ENCODE peak calls at places on chromosomes 5 and 9, in four cellular contexts. L is GM04504, S is posterior cingulate gyrus, I is dermis microvascular lymphatic vessel endothelial cell. H is an unnamed sample.

GRCh38 chr9:126155756-126156664 is 170.6 kb upstream of the MVB12B start:
- DNase-seq in L (no peak), S (no peak), I (no peak), H (no peak)

GRCh38 chr9:38436708-38437107 is 12.5 kb upstream of the IGFBPL1 start:
- DNase-seq in L (no peak), S (no peak), I (no peak), H (no peak)

GRCh38 chr5:98268162-98268860 is 505.2 kb upstream of the RGMB start:
- DNase-seq in L (no peak), S (no peak), I (no peak), H (no peak)

GRCh38 chr9:73239868-73240267 is 88.2 kb downstream of the ANXA1 start:
- DNase-seq in L (no peak), S (no peak), I (no peak), H (no peak)

GRCh38 chr5:6501701-6502100 is 53.0 kb downstream of the UBE2QL1 start:
- DNase-seq in L (no peak), S (no peak), I (no peak), H (no peak)

GRCh38 chr5:58044166-58044565 is 415.7 kb downstream of the PLK2 start:
- DNase-seq in L (no peak), S (no peak), I (no peak), H (no peak)

GRCh38 chr9:29285818-29286217 is 1712.5 kb upstream of the C9orf72 start:
- DNase-seq in L (no peak), S (no peak), I (no peak), H (peak)

GRCh38 chr9:734831-735511 is 106.5 kb upstream of the DMRT1 start:
- DNase-seq in L (peak), S (peak), I (peak), H (peak)

GRCh38 chr5:95808686-95809413 is 13.7 kb downstream of the GLRX start:
- DNase-seq in L (peak), S (peak), I (no peak), H (peak)

GRCh38 chr5:2577637-2578036 is 173.8 kb downstream of the IRX2 start:
- DNase-seq in L (no peak), S (no peak), I (no peak), H (no peak)

GRCh38 chr9:98611319-98611718 is 97.4 kb downstream of the GABBR2 start:
- DNase-seq in L (no peak), S (no peak), I (no peak), H (no peak)

GRCh38 chr9:134234687-134235359 is 70.5 kb upstream of the RNU6ATAC start:
- DNase-seq in L (no peak), S (no peak), I (no peak), H (no peak)

GRCh38 chr9:2125909-2126308 is 110.8 kb downstream of the SMARCA2 start:
- DNase-seq in L (no peak), S (no peak), I (peak), H (peak)

GRCh38 chr5:172383231-172383802 is 71.0 kb downstream of the SH3PXD2B start:
- DNase-seq in L (no peak), S (no peak), I (peak), H (peak)

GRCh38 chr5:143094087-143094511 is 309.4 kb downstream of the NR3C1 start:
- DNase-seq in L (no peak), S (no peak), I (no peak), H (peak)

GRCh38 chr5:6251579-6252102 is 126.7 kb downstream of the MED10 start:
- DNase-seq in L (no peak), S (no peak), I (no peak), H (no peak)

GRCh38 chr5:58497956-58498942 is 7.0 kb downstream of the GAPT start:
- DNase-seq in L (peak), S (peak), I (peak), H (peak)

GRCh38 chr5:95984287-95984938 is 22.8 kb upstream of the ELL2 start:
- DNase-seq in L (no peak), S (no peak), I (no peak), H (peak)

GRCh38 chr5:131980696-131981095 is 30.8 kb downstream of the ACSL6 start:
- DNase-seq in L (no peak), S (no peak), I (no peak), H (no peak)

GRCh38 chr5:43416988-43417394 is 4.8 kb upstream of the CCL28 start:
- DNase-seq in L (no peak), S (no peak), I (no peak), H (no peak)

GRCh38 chr5:142409253-142409594 is 84.4 kb upstream of the SPRY4 start:
- DNase-seq in L (no peak), S (no peak), I (no peak), H (no peak)

GRCh38 chr9:134025606-134026541 is 593 bp downstream of the BRD3OS start:
- DNase-seq in L (peak), S (no peak), I (peak), H (peak)

GRCh38 chr9:135038331-135038730 is 49.1 kb upstream of the OLFM1 start:
- DNase-seq in L (no peak), S (no peak), I (no peak), H (no peak)

GRCh38 chr9:136484153-136485048 is 1.6 kb upstream of the SEC16A start:
- DNase-seq in L (no peak), S (no peak), I (no peak), H (no peak)

GRCh38 chr9:93020785-93021670 is 37.5 kb upstream of the SUSD3 start:
- DNase-seq in L (no peak), S (no peak), I (no peak), H (no peak)

GRCh38 chr5:148786456-148786855 is 40.0 kb upstream of the ADRB2 start:
- DNase-seq in L (no peak), S (no peak), I (no peak), H (peak)

GRCh38 chr9:14245901-14246525 is 67.9 kb downstream of the NFIB start:
- DNase-seq in L (peak), S (no peak), I (no peak), H (peak)